ENCODE peak calls at places on chromosomes 13 and 19, in nine cellular contexts. One of them, this sample, is unnamed.

GRCh38 chr13:62119739-62120700 is 704.4 kb upstream of the PCDH20 start:
- DNase-seq in fibroblast of lung: peak; percentile 2
- DNase-seq in CD8-positive, alpha-beta memory T cell: no peak
- DNase-seq in IMR-90: peak; percentile 17
- DNase-seq in tibial nerve: no peak
- DNase-seq in upper lobe of right lung: no peak
- DNase-seq in cardiac muscle cell: peak; percentile 7
- DNase-seq in CD4-positive, alpha-beta memory T cell: no peak
- DNase-seq in neural progenitor cell: peak; percentile 15
- DNase-seq in this sample: no peak

GRCh38 chr13:109204657-109205056 is 575.2 kb downstream of the MYO16 start:
- DNase-seq in fibroblast of lung: no peak
- DNase-seq in CD8-positive, alpha-beta memory T cell: no peak
- DNase-seq in IMR-90: no peak
- DNase-seq in tibial nerve: no peak
- DNase-seq in upper lobe of right lung: no peak
- DNase-seq in cardiac muscle cell: no peak
- DNase-seq in CD4-positive, alpha-beta memory T cell: no peak
- DNase-seq in neural progenitor cell: no peak
- DNase-seq in this sample: no peak

GRCh38 chr19:16581971-16582343 is 9.7 kb upstream of the SLC35E1 start:
- DNase-seq in fibroblast of lung: no peak
- DNase-seq in CD8-positive, alpha-beta memory T cell: no peak
- DNase-seq in IMR-90: peak; percentile 23
- DNase-seq in tibial nerve: no peak
- DNase-seq in upper lobe of right lung: no peak
- DNase-seq in cardiac muscle cell: no peak
- DNase-seq in CD4-positive, alpha-beta memory T cell: no peak
- DNase-seq in neural progenitor cell: no peak
- DNase-seq in this sample: no peak

GRCh38 chr13:60627071-60627686 is 230.2 kb downstream of the TDRD3 start:
- DNase-seq in fibroblast of lung: peak; percentile 25
- DNase-seq in CD8-positive, alpha-beta memory T cell: no peak
- DNase-seq in IMR-90: peak; percentile 3
- DNase-seq in tibial nerve: no peak
- DNase-seq in upper lobe of right lung: no peak
- DNase-seq in cardiac muscle cell: peak; percentile 48
- DNase-seq in CD4-positive, alpha-beta memory T cell: no peak
- DNase-seq in neural progenitor cell: peak; percentile 90
- DNase-seq in this sample: no peak

GRCh38 chr13:99717959-99718674 is 216.8 kb downstream of the TM9SF2 start:
- DNase-seq in fibroblast of lung: no peak
- DNase-seq in CD8-positive, alpha-beta memory T cell: no peak
- DNase-seq in IMR-90: no peak
- DNase-seq in tibial nerve: no peak
- DNase-seq in upper lobe of right lung: no peak
- DNase-seq in cardiac muscle cell: no peak
- DNase-seq in CD4-positive, alpha-beta memory T cell: no peak
- DNase-seq in neural progenitor cell: no peak
- DNase-seq in this sample: no peak

GRCh38 chr19:42086770-42087550 is 11.0 kb downstream of the ZNF574 start:
- DNase-seq in fibroblast of lung: peak; percentile 35
- DNase-seq in CD8-positive, alpha-beta memory T cell: no peak
- DNase-seq in IMR-90: no peak
- DNase-seq in tibial nerve: no peak
- DNase-seq in upper lobe of right lung: no peak
- DNase-seq in cardiac muscle cell: no peak
- DNase-seq in CD4-positive, alpha-beta memory T cell: no peak
- DNase-seq in neural progenitor cell: no peak
- DNase-seq in this sample: no peak

GRCh38 chr13:30752201-30752797 is 17.0 kb downstream of the ALOX5AP start:
- DNase-seq in fibroblast of lung: peak; percentile 81
- DNase-seq in CD8-positive, alpha-beta memory T cell: no peak
- DNase-seq in IMR-90: peak; percentile 50
- DNase-seq in tibial nerve: no peak
- DNase-seq in upper lobe of right lung: no peak
- DNase-seq in cardiac muscle cell: peak; percentile 68
- DNase-seq in CD4-positive, alpha-beta memory T cell: no peak
- DNase-seq in neural progenitor cell: no peak
- DNase-seq in this sample: no peak

GRCh38 chr19:13995878-13996765 is 10.0 kb downstream of the RFX1 start:
- DNase-seq in fibroblast of lung: no peak
- DNase-seq in CD8-positive, alpha-beta memory T cell: no peak
- DNase-seq in IMR-90: no peak
- DNase-seq in tibial nerve: no peak
- DNase-seq in upper lobe of right lung: peak; percentile 36
- DNase-seq in cardiac muscle cell: no peak
- DNase-seq in CD4-positive, alpha-beta memory T cell: no peak
- DNase-seq in neural progenitor cell: no peak
- DNase-seq in this sample: no peak

DNA sequence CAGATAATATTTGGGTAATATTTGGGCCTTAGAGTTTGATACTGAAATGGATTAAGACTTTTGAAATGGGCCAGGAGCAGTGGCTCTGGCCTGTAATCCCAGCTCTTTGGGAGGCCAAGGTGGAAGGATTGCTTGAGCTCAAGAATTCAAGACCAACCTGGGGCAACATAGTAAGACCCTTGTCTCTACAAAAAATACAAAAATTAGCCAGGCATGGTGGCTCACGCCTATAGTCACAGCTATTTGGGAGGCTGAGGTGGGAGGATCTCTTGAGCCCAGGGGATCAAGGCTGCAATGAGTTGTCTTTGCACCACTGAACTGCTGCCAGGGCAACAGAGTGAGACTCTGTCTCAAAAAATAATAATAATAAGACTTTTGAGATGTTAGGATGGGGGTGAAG is 926 bp upstream of the ZNF836 start:
- DNase-seq in fibroblast of lung: no peak
- DNase-seq in CD8-positive, alpha-beta memory T cell: no peak
- DNase-seq in IMR-90: no peak
- DNase-seq in tibial nerve: no peak
- DNase-seq in upper lobe of right lung: no peak
- DNase-seq in cardiac muscle cell: no peak
- DNase-seq in CD4-positive, alpha-beta memory T cell: no peak
- DNase-seq in neural progenitor cell: no peak
- DNase-seq in this sample: no peak
- H3K9me3 ChIP-seq in fibroblast of lung: no peaks in the 10 kb centered on the region
- H3K9me3 ChIP-seq in CD8-positive, alpha-beta memory T cell: no peaks in the 10 kb centered on the region
- H3K9me3 ChIP-seq in IMR-90: no peaks in the 10 kb centered on the region
- H3K9me3 ChIP-seq in tibial nerve: no peaks in the 10 kb centered on the region
- H3K9me3 ChIP-seq in upper lobe of right lung: no peaks in the 10 kb centered on the region
- H3K9me3 ChIP-seq in cardiac muscle cell: no peaks in the 10 kb centered on the region
- H3K9me3 ChIP-seq in CD4-positive, alpha-beta memory T cell: no peaks in the 10 kb centered on the region
- H3K9me3 ChIP-seq in neural progenitor cell: no peaks in the 10 kb centered on the region
- H3K9me3 ChIP-seq in this sample: no peaks in the 10 kb centered on the region

GRCh38 chr19:33294058-33294798 is 8.1 kb downstream of the CEBPA start:
- DNase-seq in fibroblast of lung: no peak
- DNase-seq in CD8-positive, alpha-beta memory T cell: no peak
- DNase-seq in IMR-90: no peak
- DNase-seq in tibial nerve: no peak
- DNase-seq in upper lobe of right lung: no peak
- DNase-seq in cardiac muscle cell: no peak
- DNase-seq in CD4-positive, alpha-beta memory T cell: no peak
- DNase-seq in neural progenitor cell: no peak
- DNase-seq in this sample: no peak
- H3K9me3 ChIP-seq in fibroblast of lung: no peaks in the 10 kb centered on the region
- H3K9me3 ChIP-seq in CD8-positive, alpha-beta memory T cell: no peaks in the 10 kb centered on the region
- H3K9me3 ChIP-seq in IMR-90: no peaks in the 10 kb centered on the region
- H3K9me3 ChIP-seq in tibial nerve: no peaks in the 10 kb centered on the region
- H3K9me3 ChIP-seq in upper lobe of right lung: no peaks in the 10 kb centered on the region
- H3K9me3 ChIP-seq in cardiac muscle cell: no peaks in the 10 kb centered on the region
- H3K9me3 ChIP-seq in CD4-positive, alpha-beta memory T cell: no peaks in the 10 kb centered on the region
- H3K9me3 ChIP-seq in neural progenitor cell: no peaks in the 10 kb centered on the region
- H3K9me3 ChIP-seq in this sample: no peaks in the 10 kb centered on the region

GRCh38 chr19:1245884-1246816 is 2.2 kb upstream of the MIDN start:
- DNase-seq in fibroblast of lung: no peak
- DNase-seq in CD8-positive, alpha-beta memory T cell: no peak
- DNase-seq in IMR-90: no peak
- DNase-seq in tibial nerve: no peak
- DNase-seq in upper lobe of right lung: peak; percentile 83
- DNase-seq in cardiac muscle cell: no peak
- DNase-seq in CD4-positive, alpha-beta memory T cell: no peak
- DNase-seq in neural progenitor cell: peak; percentile 42
- DNase-seq in this sample: no peak

GRCh38 chr19:1243768-1244692 is 2.5 kb downstream of the ATP5F1D start:
- DNase-seq in fibroblast of lung: peak; percentile 69
- DNase-seq in CD8-positive, alpha-beta memory T cell: peak; percentile 80
- DNase-seq in IMR-90: peak; percentile 77
- DNase-seq in tibial nerve: no peak
- DNase-seq in upper lobe of right lung: peak; percentile 93
- DNase-seq in cardiac muscle cell: peak; percentile 90
- DNase-seq in CD4-positive, alpha-beta memory T cell: peak; percentile 84
- DNase-seq in neural progenitor cell: peak; percentile 89
- DNase-seq in this sample: peak; percentile 86

GRCh38 chr19:1247747-1248453 is 483 bp upstream of the MIDN start:
- DNase-seq in fibroblast of lung: peak; percentile 71
- DNase-seq in CD8-positive, alpha-beta memory T cell: peak; percentile 79
- DNase-seq in IMR-90: peak; percentile 70
- DNase-seq in tibial nerve: no peak
- DNase-seq in upper lobe of right lung: peak; percentile 90
- DNase-seq in cardiac muscle cell: peak; percentile 60
- DNase-seq in CD4-positive, alpha-beta memory T cell: peak; percentile 72
- DNase-seq in neural progenitor cell: peak; percentile 69
- DNase-seq in this sample: peak; percentile 73

GRCh38 chr19:1244693-1245451 is 3.3 kb downstream of the ATP5F1D start:
- DNase-seq in fibroblast of lung: no peak
- DNase-seq in CD8-positive, alpha-beta memory T cell: no peak
- DNase-seq in IMR-90: no peak
- DNase-seq in tibial nerve: no peak
- DNase-seq in upper lobe of right lung: peak; percentile 92
- DNase-seq in cardiac muscle cell: no peak
- DNase-seq in CD4-positive, alpha-beta memory T cell: no peak
- DNase-seq in neural progenitor cell: no peak
- DNase-seq in this sample: no peak

DNA sequence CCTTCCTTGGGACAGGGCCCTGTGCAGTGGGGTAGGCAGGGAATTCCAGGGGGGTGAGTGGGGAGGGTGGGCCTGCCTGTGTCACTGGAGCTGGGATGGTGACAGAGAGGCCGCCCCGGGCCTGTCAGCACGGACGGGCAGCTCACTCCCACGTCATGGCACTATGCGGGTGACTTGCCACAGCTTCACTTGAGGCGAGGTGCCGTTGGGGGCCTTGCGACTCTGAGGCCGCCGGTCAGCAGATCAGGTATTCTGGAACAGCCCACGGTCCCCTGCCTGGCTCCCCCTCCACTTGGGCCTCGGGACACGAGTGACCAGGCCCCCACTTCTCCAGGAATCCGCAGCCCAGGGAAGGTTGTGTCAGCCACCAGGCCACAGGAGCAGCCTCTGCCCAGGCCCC is 2.9 kb upstream of the MIDN start:
- DNase-seq in fibroblast of lung: no peak
- DNase-seq in CD8-positive, alpha-beta memory T cell: no peak
- DNase-seq in IMR-90: no peak
- DNase-seq in tibial nerve: no peak
- DNase-seq in upper lobe of right lung: no peak
- DNase-seq in cardiac muscle cell: no peak
- DNase-seq in CD4-positive, alpha-beta memory T cell: no peak
- DNase-seq in neural progenitor cell: no peak
- DNase-seq in this sample: no peak
- H3K9me3 ChIP-seq in fibroblast of lung: no peaks in the 10 kb centered on the region
- H3K9me3 ChIP-seq in CD8-positive, alpha-beta memory T cell: no peaks in the 10 kb centered on the region
- H3K9me3 ChIP-seq in IMR-90: no peaks in the 10 kb centered on the region
- H3K9me3 ChIP-seq in tibial nerve: no peaks in the 10 kb centered on the region
- H3K9me3 ChIP-seq in upper lobe of right lung: no peaks in the 10 kb centered on the region
- H3K9me3 ChIP-seq in cardiac muscle cell: no peaks in the 10 kb centered on the region
- H3K9me3 ChIP-seq in CD4-positive, alpha-beta memory T cell: no peaks in the 10 kb centered on the region
- H3K9me3 ChIP-seq in neural progenitor cell: no peaks in the 10 kb centered on the region
- H3K9me3 ChIP-seq in this sample: no peaks in the 10 kb centered on the region

DNA sequence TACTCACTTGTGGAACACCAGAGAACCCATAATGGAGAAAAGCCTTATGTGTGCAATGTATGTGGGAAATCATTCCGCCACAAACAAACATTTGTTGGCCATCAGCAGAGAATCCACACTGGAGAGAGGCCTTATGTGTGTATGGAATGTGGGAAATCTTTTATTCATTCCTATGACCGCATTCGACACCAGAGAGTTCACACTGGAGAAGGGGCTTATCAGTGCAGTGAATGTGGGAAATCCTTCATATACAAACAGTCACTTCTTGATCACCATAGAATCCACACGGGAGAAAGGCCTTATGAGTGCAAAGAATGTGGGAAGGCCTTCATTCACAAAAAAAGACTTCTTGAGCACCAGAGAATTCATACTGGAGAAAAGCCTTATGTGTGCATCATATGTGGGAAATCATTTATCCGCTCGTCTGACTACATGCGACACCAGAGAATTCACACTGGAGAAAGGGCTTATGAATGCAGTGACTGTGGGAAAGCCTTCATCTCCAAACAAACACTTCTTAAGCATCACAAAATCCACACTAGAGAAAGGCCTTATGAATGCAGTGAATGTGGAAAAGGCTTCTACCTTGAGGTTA is 10.9 kb downstream of the ZNF549 start:
- DNase-seq in fibroblast of lung: peak; percentile 9
- DNase-seq in CD8-positive, alpha-beta memory T cell: no peak
- DNase-seq in IMR-90: no peak
- DNase-seq in tibial nerve: no peak
- DNase-seq in upper lobe of right lung: no peak
- DNase-seq in cardiac muscle cell: no peak
- DNase-seq in CD4-positive, alpha-beta memory T cell: no peak
- DNase-seq in neural progenitor cell: no peak
- DNase-seq in this sample: no peak
- H3K9me3 ChIP-seq in fibroblast of lung: peaks cover 6% of the 10 kb centered on the region
- H3K9me3 ChIP-seq in CD8-positive, alpha-beta memory T cell: peaks cover 81% of the 10 kb centered on the region
- H3K9me3 ChIP-seq in IMR-90: peaks cover 84% of the 10 kb centered on the region
- H3K9me3 ChIP-seq in tibial nerve: peaks cover 96% of the 10 kb centered on the region
- H3K9me3 ChIP-seq in upper lobe of right lung: peaks cover 100% of the 10 kb centered on the region
- H3K9me3 ChIP-seq in cardiac muscle cell: no peaks in the 10 kb centered on the region
- H3K9me3 ChIP-seq in CD4-positive, alpha-beta memory T cell: peaks cover 23% of the 10 kb centered on the region
- H3K9me3 ChIP-seq in neural progenitor cell: peaks cover 27% of the 10 kb centered on the region
- H3K9me3 ChIP-seq in this sample: peaks cover 74% of the 10 kb centered on the region

DNA sequence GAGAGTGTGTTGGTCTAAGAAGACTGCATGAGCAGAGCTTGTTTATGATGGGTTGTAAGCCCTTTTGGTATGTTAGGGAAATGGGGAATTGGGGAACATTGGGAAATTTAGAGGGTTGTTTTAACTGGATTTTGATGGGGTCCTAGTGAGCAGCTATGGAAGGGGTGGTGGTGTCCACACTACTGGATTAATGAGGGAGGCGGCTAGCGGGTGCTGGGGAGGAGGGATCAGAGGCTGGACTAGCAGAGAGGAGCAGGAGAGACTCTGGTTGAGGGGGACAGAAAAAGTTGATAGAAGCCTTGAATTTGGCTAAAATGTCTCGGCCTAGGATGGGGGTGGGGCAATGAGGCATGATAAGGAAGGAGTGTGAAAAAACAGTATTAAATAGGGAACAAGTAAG is 1369.1 kb downstream of the UQCRFS1 start:
- DNase-seq in fibroblast of lung: no peak
- DNase-seq in CD8-positive, alpha-beta memory T cell: no peak
- DNase-seq in IMR-90: no peak
- DNase-seq in tibial nerve: no peak
- DNase-seq in upper lobe of right lung: no peak
- DNase-seq in cardiac muscle cell: no peak
- DNase-seq in CD4-positive, alpha-beta memory T cell: no peak
- DNase-seq in neural progenitor cell: no peak
- DNase-seq in this sample: no peak
- H3K9me3 ChIP-seq in fibroblast of lung: no peaks in the 10 kb centered on the region
- H3K9me3 ChIP-seq in CD8-positive, alpha-beta memory T cell: no peaks in the 10 kb centered on the region
- H3K9me3 ChIP-seq in IMR-90: peaks cover 26% of the 10 kb centered on the region
- H3K9me3 ChIP-seq in tibial nerve: no peaks in the 10 kb centered on the region
- H3K9me3 ChIP-seq in upper lobe of right lung: peaks cover under 1% of the 10 kb centered on the region
- H3K9me3 ChIP-seq in cardiac muscle cell: no peaks in the 10 kb centered on the region
- H3K9me3 ChIP-seq in CD4-positive, alpha-beta memory T cell: no peaks in the 10 kb centered on the region
- H3K9me3 ChIP-seq in neural progenitor cell: peaks cover 9% of the 10 kb centered on the region
- H3K9me3 ChIP-seq in this sample: peaks cover 4% of the 10 kb centered on the region

This sample was measured in T-helper 17 cell.